ENCODE peak calls at places on chromosomes 4 and X, in four cellular contexts. O, X, D and P are unnamed samples.

GRCh38 chr4:121783210-121783609 is 17.9 kb upstream of the EXOSC9 start:
- DNase-seq in O (no peak), X (no peak), D (no peak), P (no peak)

GRCh38 chr4:4524364-4524763 is 17.5 kb downstream of the STX18 start:
- DNase-seq in O (no peak), X (no peak), D (no peak), P (peak)

GRCh38 chr4:42843694-42844093 is 48.8 kb upstream of the GRXCR1 start:
- DNase-seq in O (no peak), X (no peak), D (no peak), P (no peak)

GRCh38 chr4:8351931-8352367 is 82.4 kb downstream of the HTRA3 start:
- DNase-seq in O (no peak), X (no peak), D (no peak), P (no peak)

GRCh38 chrX:39828971-39829370 is 268.8 kb downstream of the BCOR start:
- DNase-seq in O (no peak), X (no peak), D (no peak), P (no peak)

GRCh38 chrX:12360389-12360788 is 222.1 kb downstream of the FRMPD4 start:
- DNase-seq in O (no peak), X (no peak), D (no peak), P (no peak)

GRCh38 chrX:118627084-118627758 is 100.2 kb upstream of the IL13RA1 start:
- DNase-seq in O (no peak), X (no peak), D (no peak), P (no peak)

GRCh38 chr4:152586668-152587067 is 50.8 kb upstream of the FBXW7 start:
- DNase-seq in O (no peak), X (no peak), D (no peak), P (no peak)

GRCh38 chr4:17332483-17332882 is 179.4 kb downstream of the QDPR start:
- DNase-seq in O (no peak), X (no peak), D (no peak), P (no peak)

GRCh38 chr4:168619266-168619631 is 122.4 kb downstream of the PALLD start:
- DNase-seq in O (no peak), X (no peak), D (no peak), P (no peak)

GRCh38 chr4:146214238-146214637 is at the start of gene REELD1:
- DNase-seq in O (no peak), X (no peak), D (no peak), P (no peak)

GRCh38 chr4:79042079-79042674 is 102.9 kb upstream of the PAQR3 start:
- DNase-seq in O (peak), X (no peak), D (peak), P (no peak)

GRCh38 chrX:11893933-11894710 is 136.1 kb downstream of the MSL3 start:
- DNase-seq in O (no peak), X (no peak), D (no peak), P (no peak)

GRCh38 chr4:141290771-141291170 is 70.1 kb downstream of the ZNF330 start:
- DNase-seq in O (no peak), X (no peak), D (no peak), P (no peak)

GRCh38 chrX:41276661-41277506 is 57.1 kb upstream of the DDX3X start:
- DNase-seq in O (no peak), X (no peak), D (no peak), P (no peak)

GRCh38 chrX:41273638-41274037 is 60.3 kb upstream of the DDX3X start:
- DNase-seq in O (no peak), X (no peak), D (no peak), P (no peak)

DNA sequence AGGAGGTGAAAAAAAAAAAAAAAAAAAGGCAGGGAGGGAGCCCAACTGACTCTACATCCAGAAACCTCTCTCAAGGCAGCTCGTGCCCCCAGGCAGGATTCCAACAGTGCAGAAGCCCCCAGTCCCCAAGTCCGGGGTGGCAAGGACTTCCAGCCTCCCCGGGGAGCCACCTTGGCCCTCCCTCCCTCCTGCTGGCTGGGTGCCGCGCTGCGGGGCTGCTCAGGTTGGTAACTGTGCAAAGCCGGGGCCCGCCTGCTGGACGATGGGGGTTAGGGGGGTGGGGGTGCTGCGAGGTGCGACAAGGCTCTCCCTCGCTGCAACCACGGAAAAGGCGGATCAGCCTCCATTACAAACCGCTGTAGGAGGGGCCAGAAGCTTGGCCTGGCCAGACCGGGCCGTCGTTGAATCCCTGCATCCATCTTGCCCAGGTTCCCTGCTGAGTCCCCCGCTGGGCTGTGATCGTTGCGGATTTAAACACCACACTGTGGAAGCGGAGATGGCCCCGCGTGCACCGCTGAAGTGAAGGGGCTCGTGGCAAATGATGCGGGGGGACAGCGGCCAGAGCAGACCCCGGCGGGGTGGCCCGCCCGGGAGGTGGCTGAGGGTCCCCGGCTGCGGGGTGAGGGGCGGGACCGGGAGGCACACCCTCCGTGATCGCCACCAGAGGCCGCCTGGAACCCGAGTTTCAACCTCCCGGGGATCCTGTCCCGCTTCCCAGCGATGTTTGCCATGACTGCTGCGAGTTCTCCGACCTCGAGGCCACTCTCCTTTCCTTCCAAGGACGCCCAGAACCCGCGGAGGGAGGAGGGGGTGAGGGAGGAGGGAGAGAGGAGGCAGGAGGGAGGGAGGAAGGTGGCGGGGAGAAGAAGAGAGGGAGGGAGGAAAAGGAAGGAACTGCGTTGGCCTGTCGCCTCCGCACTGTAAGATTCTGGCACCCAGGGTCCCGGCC is 58.0 kb upstream of the DDX3X start:
- DNase-seq in O (peak), X (peak), D (no peak), P (no peak)
- TF ChIP-seq EGR1 in O (no peak), X (no peak), D (no peak), P (no peak)

GRCh38 chrX:44733931-44734330 is 109.9 kb upstream of the DUSP21 start:
- DNase-seq in O (no peak), X (no peak), D (no peak), P (no peak)

GRCh38 chrX:44731160-44731559 is 112.7 kb upstream of the DUSP21 start:
- DNase-seq in O (no peak), X (no peak), D (no peak), P (no peak)

GRCh38 chrX:44735498-44735897 is 108.3 kb upstream of the DUSP21 start:
- DNase-seq in O (no peak), X (no peak), D (no peak), P (no peak)
- TF ChIP-seq EGR1 in O (no peak), X (no peak), D (no peak), P (no peak)

GRCh38 chr4:112882286-112882685 is 167.2 kb upstream of the ANK2 start:
- DNase-seq in O (no peak), X (no peak), D (no peak), P (no peak)

GRCh38 chr4:112881842-112882241 is 167.6 kb upstream of the ANK2 start:
- DNase-seq in O (no peak), X (no peak), D (no peak), P (no peak)

GRCh38 chr4:112876316-112876715 is 173.1 kb upstream of the ANK2 start:
- DNase-seq in O (no peak), X (no peak), D (no peak), P (no peak)
- TF ChIP-seq EGR1 in O (no peak), X (no peak), D (no peak), P (no peak)

DNA sequence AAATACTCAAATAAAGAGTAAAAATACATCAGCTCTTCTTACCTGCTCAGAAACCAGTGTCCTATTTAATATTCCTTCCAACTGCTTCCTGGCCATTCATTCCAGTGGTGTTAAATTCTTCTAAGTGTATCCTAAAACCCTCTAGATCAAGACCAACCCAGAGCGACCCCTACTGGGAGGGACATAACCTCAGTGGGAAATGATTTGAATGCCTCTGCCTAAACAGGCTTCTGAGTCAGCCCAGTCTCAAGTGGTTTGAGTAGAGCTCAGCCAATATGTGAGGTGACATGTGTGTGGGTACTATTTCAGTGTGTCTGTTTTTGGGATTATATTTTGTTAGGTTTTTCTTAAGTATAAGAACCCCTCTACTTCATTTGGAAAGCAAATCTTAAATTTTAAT is 133.6 kb upstream of the ARHGEF9 start:
- DNase-seq in O (no peak), X (no peak), D (peak), P (no peak)
- TF ChIP-seq EGR1 in O (no peak), X (no peak), D (no peak), P (no peak)

GRCh38 chrX:78119521-78120227 is 15.6 kb downstream of the PGK1 start:
- DNase-seq in O (no peak), X (no peak), D (no peak), P (no peak)

GRCh38 chrX:78118628-78119027 is 14.6 kb downstream of the PGK1 start:
- DNase-seq in O (no peak), X (no peak), D (no peak), P (no peak)

GRCh38 chrX:78125148-78125547 is 14.3 kb downstream of the TAF9B start:
- DNase-seq in O (no peak), X (no peak), D (no peak), P (no peak)

GRCh38 chrX:78124304-78124703 is 15.1 kb downstream of the TAF9B start:
- DNase-seq in O (no peak), X (no peak), D (no peak), P (no peak)

DNA sequence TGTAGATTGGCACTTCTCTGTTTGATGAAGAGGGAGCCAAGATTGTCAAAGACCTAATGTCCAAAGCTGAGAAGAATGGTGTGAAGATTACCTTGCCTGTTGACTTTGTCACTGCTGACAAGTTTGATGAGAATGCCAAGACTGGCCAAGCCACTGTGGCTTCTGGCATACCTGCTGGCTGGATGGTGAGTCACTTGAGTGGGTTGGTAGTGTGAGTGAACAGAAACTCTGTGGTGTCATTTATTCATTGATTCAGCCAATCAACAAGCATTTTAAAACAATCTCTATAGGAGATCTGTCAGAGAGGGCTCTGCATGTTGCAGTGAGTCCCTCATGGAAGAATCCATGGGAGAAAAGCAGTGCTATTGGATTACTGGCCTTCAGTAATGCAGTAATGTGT is 16.3 kb downstream of the TAF9B start:
- DNase-seq in O (no peak), X (no peak), D (no peak), P (no peak)
- TF ChIP-seq EGR1 in O (no peak), X (no peak), D (no peak), P (no peak)

GRCh38 chr4:176342384-176342783 is 22.6 kb downstream of the SPCS3 start:
- DNase-seq in O (no peak), X (no peak), D (no peak), P (no peak)

GRCh38 chr4:176335421-176335820 is 15.7 kb downstream of the SPCS3 start:
- DNase-seq in O (no peak), X (no peak), D (no peak), P (no peak)

GRCh38 chr4:176343286-176343685 is 23.5 kb downstream of the SPCS3 start:
- DNase-seq in O (no peak), X (no peak), D (no peak), P (no peak)

GRCh38 chr4:176340871-176341685 is 21.3 kb downstream of the SPCS3 start:
- DNase-seq in O (peak), X (no peak), D (no peak), P (no peak)

DNA sequence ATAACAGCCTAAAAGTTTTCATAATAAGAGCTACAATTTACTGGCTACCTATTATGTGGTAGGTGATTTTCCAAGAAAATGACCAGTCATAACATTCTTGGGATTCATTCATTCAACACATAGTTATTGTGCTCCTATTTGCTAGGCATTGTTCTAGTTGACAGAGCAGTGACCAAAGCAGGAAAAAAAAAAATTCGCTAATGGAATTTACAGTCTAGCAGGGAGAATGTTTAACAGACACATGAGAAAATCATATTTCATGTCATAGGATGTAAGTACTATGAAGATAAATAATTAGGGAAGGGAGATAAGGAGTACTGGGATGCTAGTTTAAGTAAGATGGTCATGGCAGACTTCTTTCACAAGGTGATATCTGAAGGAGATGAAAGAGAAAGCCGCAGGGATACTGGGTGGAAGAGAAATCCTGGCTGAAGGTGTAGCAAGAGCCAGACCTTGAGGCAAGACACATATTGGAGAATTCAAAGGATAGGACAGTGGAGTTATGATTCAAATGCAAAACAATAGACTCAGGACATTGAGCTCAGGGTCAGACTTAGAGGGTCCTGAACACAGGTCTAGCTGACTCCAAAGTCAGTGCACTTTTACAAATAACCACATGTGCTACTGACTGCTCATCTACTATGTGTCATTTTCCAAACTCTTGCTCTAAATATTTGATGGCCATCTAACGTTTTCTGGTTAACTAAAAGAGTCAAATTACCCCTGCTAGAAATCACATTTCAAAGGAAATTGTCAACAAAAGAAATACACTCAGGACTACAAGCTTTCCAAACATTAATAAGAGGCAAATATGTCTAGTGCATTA is 20.4 kb downstream of the SPCS3 start:
- DNase-seq in O (no peak), X (no peak), D (no peak), P (no peak)
- TF ChIP-seq EGR1 in O (no peak), X (no peak), D (no peak), P (no peak)

GRCh38 chr4:73213917-73214663 is 44.5 kb downstream of the ANKRD17 start:
- DNase-seq in O (no peak), X (no peak), D (no peak), P (no peak)
- TF ChIP-seq EGR1 in O (no peak), X (no peak), D (no peak), P (no peak)

GRCh38 chr4:84697159-84697558 is 114.2 kb downstream of the CDS1 start:
- DNase-seq in O (no peak), X (no peak), D (no peak), P (no peak)
- TF ChIP-seq EGR1 in O (no peak), X (no peak), D (no peak), P (no peak)

DNA sequence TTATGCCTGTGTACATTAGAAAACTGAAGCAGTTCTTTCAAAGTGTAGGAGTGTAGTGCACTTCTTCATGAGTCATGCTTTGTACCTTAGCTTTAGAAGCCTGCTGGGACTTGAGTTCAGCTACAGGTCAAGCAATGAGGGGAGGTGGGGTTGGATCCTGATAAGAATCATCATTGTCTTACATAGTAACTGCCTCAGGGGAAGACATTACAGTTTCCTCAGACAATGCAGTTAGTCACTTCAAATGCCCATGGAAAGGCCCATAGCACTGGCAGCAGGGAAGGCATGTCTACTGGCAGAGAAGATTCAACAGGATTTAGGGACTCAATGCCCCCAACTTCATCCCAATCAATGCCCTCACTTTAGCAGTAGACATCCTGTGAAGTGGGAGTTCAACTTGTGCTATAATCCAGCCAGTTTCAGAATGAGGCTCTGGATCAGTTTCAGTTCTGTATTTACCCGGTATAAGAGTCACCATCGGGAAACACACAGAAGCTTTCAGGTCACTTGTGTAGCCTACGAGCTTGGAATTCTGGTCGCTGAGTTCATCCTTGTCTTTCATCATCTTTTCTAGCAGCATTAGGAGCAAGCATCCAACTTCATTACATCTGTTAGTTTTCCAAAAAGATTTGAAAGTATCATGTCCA is 1216.5 kb downstream of the RAPGEF2 start:
- DNase-seq in O (no peak), X (no peak), D (peak), P (no peak)
- TF ChIP-seq EGR1 in O (no peak), X (no peak), D (peak), P (no peak)